ENCODE peak calls at places on chromosomes 7 and 10, in ten cellular contexts. W is LoVo; T is renal cortical epithelial cell; C is activated B cell treated with CpG ODN at 0.5 μM for 24 hours; U is epithelial cell of esophagus; Y is cardiac fibroblast; F is brain microvascular endothelial cell; K is stimulated activated CD8-positive, alpha-beta memory T cell treated with anti-CD3 and anti-CD28 coated beads, Interleukin-12 subunit alpha, Interleukin-12 subunit beta, amount 100 ng/mL, for 4 hours; A is Peyer's patch; V is GM04504. M is an unnamed sample.

GRCh38 chr10:122331615-122332446 is 42.7 kb upstream of the PLEKHA1 start:
- DNase-seq in W (peak), T (peak), C (no peak), U (no peak), Y (no peak), F (no peak), K (no peak), A (no peak), V (no peak), M (peak)

GRCh38 chr10:49387029-49387428 is 8.9 kb downstream of the DRGX start:
- DNase-seq in W (no peak), T (no peak), C (no peak), U (peak), Y (peak), F (peak), K (no peak), A (no peak), V (peak), M (peak)

GRCh38 chr7:108090791-108091460 is 39.2 kb downstream of the LAMB4 start:
- DNase-seq in W (no peak), T (no peak), C (no peak), U (no peak), Y (no peak), F (no peak), K (no peak), A (no peak), V (no peak), M (no peak)

GRCh38 chr7:107020400-107020799 is 24.1 kb upstream of the PRKAR2B start:
- DNase-seq in W (no peak), T (no peak), C (no peak), U (no peak), Y (no peak), F (no peak), K (no peak), A (no peak), V (no peak), M (no peak)

GRCh38 chr10:43237631-43238446 is 29.0 kb downstream of the RASGEF1A start:
- DNase-seq in W (no peak), T (no peak), C (no peak), U (no peak), Y (no peak), F (no peak), K (no peak), A (no peak), V (no peak), M (no peak)

GRCh38 chr10:76416642-76417041 is 985.2 kb downstream of the LRMDA start:
- DNase-seq in W (no peak), T (no peak), C (no peak), U (no peak), Y (no peak), F (no peak), K (no peak), A (no peak), V (no peak), M (no peak)

GRCh38 chr10:112082134-112082533 is 101.4 kb downstream of the GPAM start:
- DNase-seq in W (no peak), T (no peak), C (no peak), U (no peak), Y (no peak), F (no peak), K (no peak), A (no peak), V (no peak), M (no peak)

GRCh38 chr10:117647306-117647705 is 104.8 kb downstream of the EMX2 start:
- DNase-seq in W (no peak), T (peak), C (no peak), U (no peak), Y (peak), F (no peak), K (no peak), A (no peak), V (peak), M (no peak)

GRCh38 chr10:112919721-112920120 is 30.3 kb upstream of the TCF7L2 start:
- DNase-seq in W (no peak), T (peak), C (no peak), U (peak), Y (peak), F (peak), K (no peak), A (no peak), V (peak), M (peak)

M was measured in Caki2.